ENCODE peak calls at places on chromosomes 6 and 20, in nine cellular contexts. One of them, this sample, is unnamed.

GRCh38 chr6:134182528-134182927 is 130.1 kb upstream of the SLC2A12 start:
- DNase-seq in effector CD4-positive, alpha-beta T cell: no peak
- DNase-seq in T-helper 17 cell: no peak
- DNase-seq in HS-27A: no peak
- DNase-seq in CD4-positive, alpha-beta T cell: no peak
- DNase-seq in fibroblast of lung: no peak
- DNase-seq in T-helper 9 cell: no peak
- DNase-seq in pons: peak
- DNase-seq in amniotic stem cell: no peak
- DNase-seq in this sample: no peak

GRCh38 chr20:41501376-41501775 is 116.8 kb downstream of the CHD6 start:
- DNase-seq in CD4-positive, alpha-beta T cell: no peak
- DNase-seq in T-helper 9 cell: no peak
- DNase-seq in effector CD4-positive, alpha-beta T cell: no peak
- DNase-seq in T-helper 17 cell: no peak
- DNase-seq in HS-27A: no peak
- DNase-seq in amniotic stem cell: no peak
- DNase-seq in pons: no peak
- DNase-seq in fibroblast of lung: no peak
- DNase-seq in this sample: no peak

GRCh38 chr20:59820204-59821041 is 113.0 kb downstream of the SYCP2 start:
- DNase-seq in CD4-positive, alpha-beta T cell: no peak
- DNase-seq in amniotic stem cell: no peak
- DNase-seq in T-helper 17 cell: no peak
- DNase-seq in HS-27A: no peak
- DNase-seq in pons: peak
- DNase-seq in effector CD4-positive, alpha-beta T cell: no peak
- DNase-seq in fibroblast of lung: no peak
- DNase-seq in T-helper 9 cell: no peak
- DNase-seq in this sample: no peak

GRCh38 chr20:8997720-8998119 is 71.2 kb upstream of the PLCB4 start:
- DNase-seq in fibroblast of lung: no peak
- DNase-seq in HS-27A: no peak
- DNase-seq in T-helper 17 cell: no peak
- DNase-seq in effector CD4-positive, alpha-beta T cell: no peak
- DNase-seq in amniotic stem cell: no peak
- DNase-seq in pons: no peak
- DNase-seq in T-helper 9 cell: no peak
- DNase-seq in CD4-positive, alpha-beta T cell: no peak
- DNase-seq in this sample: no peak

GRCh38 chr6:131731224-131731623 is 20.4 kb upstream of the CTAGE9 start:
- DNase-seq in pons: no peak
- DNase-seq in fibroblast of lung: no peak
- DNase-seq in amniotic stem cell: no peak
- DNase-seq in effector CD4-positive, alpha-beta T cell: no peak
- DNase-seq in CD4-positive, alpha-beta T cell: no peak
- DNase-seq in T-helper 9 cell: no peak
- DNase-seq in T-helper 17 cell: no peak
- DNase-seq in HS-27A: no peak
- DNase-seq in this sample: no peak

GRCh38 chr6:131924881-131925474 is 26.2 kb downstream of the CCN2 start:
- DNase-seq in HS-27A: no peak
- DNase-seq in T-helper 17 cell: no peak
- DNase-seq in effector CD4-positive, alpha-beta T cell: no peak
- DNase-seq in T-helper 9 cell: no peak
- DNase-seq in CD4-positive, alpha-beta T cell: no peak
- DNase-seq in amniotic stem cell: no peak
- DNase-seq in pons: peak
- DNase-seq in fibroblast of lung: peak
- DNase-seq in this sample: no peak

GRCh38 chr6:21214738-21215448 is 378.7 kb upstream of the SOX4 start:
- DNase-seq in HS-27A: no peak
- DNase-seq in CD4-positive, alpha-beta T cell: no peak
- DNase-seq in T-helper 9 cell: no peak
- DNase-seq in amniotic stem cell: no peak
- DNase-seq in pons: no peak
- DNase-seq in T-helper 17 cell: no peak
- DNase-seq in effector CD4-positive, alpha-beta T cell: no peak
- DNase-seq in fibroblast of lung: no peak
- DNase-seq in this sample: no peak

GRCh38 chr20:10557685-10558084 is 116.1 kb downstream of the JAG1 start:
- DNase-seq in T-helper 9 cell: no peak
- DNase-seq in fibroblast of lung: peak
- DNase-seq in CD4-positive, alpha-beta T cell: no peak
- DNase-seq in pons: no peak
- DNase-seq in amniotic stem cell: no peak
- DNase-seq in HS-27A: no peak
- DNase-seq in T-helper 17 cell: no peak
- DNase-seq in effector CD4-positive, alpha-beta T cell: no peak
- DNase-seq in this sample: no peak

GRCh38 chr6:127198549-127198948 is 68.1 kb upstream of the RNF146 start:
- DNase-seq in T-helper 9 cell: no peak
- DNase-seq in HS-27A: no peak
- DNase-seq in fibroblast of lung: no peak
- DNase-seq in pons: no peak
- DNase-seq in effector CD4-positive, alpha-beta T cell: no peak
- DNase-seq in T-helper 17 cell: no peak
- DNase-seq in CD4-positive, alpha-beta T cell: no peak
- DNase-seq in amniotic stem cell: no peak
- DNase-seq in this sample: no peak

GRCh38 chr20:43894531-43894930 is 20.1 kb upstream of the TOX2 start:
- DNase-seq in amniotic stem cell: no peak
- DNase-seq in T-helper 9 cell: no peak
- DNase-seq in fibroblast of lung: peak
- DNase-seq in HS-27A: no peak
- DNase-seq in effector CD4-positive, alpha-beta T cell: no peak
- DNase-seq in pons: no peak
- DNase-seq in T-helper 17 cell: no peak
- DNase-seq in CD4-positive, alpha-beta T cell: no peak
- DNase-seq in this sample: no peak

GRCh38 chr6:4472953-4473642 is 303.1 kb upstream of the CDYL start:
- DNase-seq in T-helper 17 cell: no peak
- DNase-seq in HS-27A: no peak
- DNase-seq in fibroblast of lung: no peak
- DNase-seq in T-helper 9 cell: no peak
- DNase-seq in pons: no peak
- DNase-seq in effector CD4-positive, alpha-beta T cell: no peak
- DNase-seq in CD4-positive, alpha-beta T cell: no peak
- DNase-seq in amniotic stem cell: no peak
- DNase-seq in this sample: no peak

GRCh38 chr6:149508485-149508884 is 23.7 kb upstream of the ZC3H12D start:
- DNase-seq in amniotic stem cell: no peak
- DNase-seq in fibroblast of lung: peak
- DNase-seq in T-helper 9 cell: no peak
- DNase-seq in effector CD4-positive, alpha-beta T cell: peak
- DNase-seq in CD4-positive, alpha-beta T cell: no peak
- DNase-seq in pons: no peak
- DNase-seq in HS-27A: no peak
- DNase-seq in T-helper 17 cell: no peak
- DNase-seq in this sample: no peak

GRCh38 chr6:119669228-119669627 is 319.7 kb upstream of the MAN1A1 start:
- DNase-seq in T-helper 9 cell: no peak
- DNase-seq in HS-27A: no peak
- DNase-seq in effector CD4-positive, alpha-beta T cell: no peak
- DNase-seq in CD4-positive, alpha-beta T cell: no peak
- DNase-seq in amniotic stem cell: no peak
- DNase-seq in T-helper 17 cell: no peak
- DNase-seq in pons: no peak
- DNase-seq in fibroblast of lung: no peak
- DNase-seq in this sample: no peak

GRCh38 chr6:165218816-165219215 is 90.6 kb downstream of the C6orf118 start:
- DNase-seq in T-helper 17 cell: no peak
- DNase-seq in amniotic stem cell: no peak
- DNase-seq in fibroblast of lung: peak
- DNase-seq in T-helper 9 cell: no peak
- DNase-seq in effector CD4-positive, alpha-beta T cell: no peak
- DNase-seq in CD4-positive, alpha-beta T cell: no peak
- DNase-seq in pons: no peak
- DNase-seq in HS-27A: no peak
- DNase-seq in this sample: no peak

GRCh38 chr6:130670142-130670541 is 157.1 kb upstream of the SMLR1 start:
- DNase-seq in HS-27A: no peak
- DNase-seq in T-helper 9 cell: no peak
- DNase-seq in fibroblast of lung: no peak
- DNase-seq in CD4-positive, alpha-beta T cell: no peak
- DNase-seq in T-helper 17 cell: no peak
- DNase-seq in pons: peak
- DNase-seq in effector CD4-positive, alpha-beta T cell: no peak
- DNase-seq in amniotic stem cell: no peak
- DNase-seq in this sample: no peak

GRCh38 chr20:49747707-49748524 is 34.2 kb upstream of the B4GALT5 start:
- DNase-seq in T-helper 17 cell: no peak
- DNase-seq in pons: peak
- DNase-seq in fibroblast of lung: peak
- DNase-seq in amniotic stem cell: no peak
- DNase-seq in CD4-positive, alpha-beta T cell: no peak
- DNase-seq in T-helper 9 cell: no peak
- DNase-seq in effector CD4-positive, alpha-beta T cell: no peak
- DNase-seq in HS-27A: no peak
- DNase-seq in this sample: no peak

GRCh38 chr6:114344216-114344970 is 1.6 kb upstream of the HS3ST5 start:
- DNase-seq in effector CD4-positive, alpha-beta T cell: no peak
- DNase-seq in T-helper 17 cell: no peak
- DNase-seq in pons: peak
- DNase-seq in CD4-positive, alpha-beta T cell: no peak
- DNase-seq in T-helper 9 cell: no peak
- DNase-seq in fibroblast of lung: no peak
- DNase-seq in HS-27A: no peak
- DNase-seq in amniotic stem cell: no peak
- DNase-seq in this sample: no peak

GRCh38 chr6:26122793-26123674 is 35.8 kb downstream of the HFE start:
- DNase-seq in fibroblast of lung: peak
- DNase-seq in T-helper 9 cell: peak
- DNase-seq in HS-27A: peak
- DNase-seq in T-helper 17 cell: peak
- DNase-seq in CD4-positive, alpha-beta T cell: peak
- DNase-seq in pons: peak
- DNase-seq in amniotic stem cell: peak
- DNase-seq in effector CD4-positive, alpha-beta T cell: peak
- DNase-seq in this sample: peak

This sample was measured in memory B cell.